ENCODE peak calls at places on chromosomes 6 and 20, in eight cellular contexts. One of them, this sample, is unnamed.

GRCh38 chr6:1283486-1283885 is 28.4 kb upstream of the FOXQ1 start:
- DNase-seq in OCI-LY7: no peak
- DNase-seq in GM12865: no peak
- DNase-seq in sigmoid colon: no peak
- DNase-seq in endothelial cell: no peak
- DNase-seq in HFFc6: no peak
- DNase-seq in A549: no peak
- DNase-seq in colonic mucosa: no peak
- DNase-seq in this sample: no peak

GRCh38 chr20:46088409-46089075 is 1.2 kb downstream of the NCOA5 start:
- DNase-seq in OCI-LY7: peak; percentile 61
- DNase-seq in GM12865: peak; percentile 53
- DNase-seq in sigmoid colon: no peak
- DNase-seq in endothelial cell: no peak
- DNase-seq in HFFc6: peak; percentile 42
- DNase-seq in A549: peak; percentile 10
- DNase-seq in colonic mucosa: no peak
- DNase-seq in this sample: peak; percentile 23

GRCh38 chr6:79605061-79605460 is 26.1 kb upstream of the SH3BGRL2 start:
- DNase-seq in OCI-LY7: no peak
- DNase-seq in GM12865: no peak
- DNase-seq in sigmoid colon: no peak
- DNase-seq in endothelial cell: no peak
- DNase-seq in HFFc6: no peak
- DNase-seq in A549: no peak
- DNase-seq in colonic mucosa: no peak
- DNase-seq in this sample: no peak

GRCh38 chr6:37372116-37372515 is 18.3 kb downstream of the RNF8 start:
- DNase-seq in OCI-LY7: no peak
- DNase-seq in GM12865: no peak
- DNase-seq in sigmoid colon: no peak
- DNase-seq in endothelial cell: no peak
- DNase-seq in HFFc6: no peak
- DNase-seq in A549: no peak
- DNase-seq in colonic mucosa: no peak
- DNase-seq in this sample: no peak

GRCh38 chr20:57211406-57211805 is 55.0 kb downstream of the BMP7 start:
- DNase-seq in OCI-LY7: no peak
- DNase-seq in GM12865: no peak
- DNase-seq in sigmoid colon: no peak
- DNase-seq in endothelial cell: no peak
- DNase-seq in HFFc6: no peak
- DNase-seq in A549: no peak
- DNase-seq in colonic mucosa: no peak
- DNase-seq in this sample: no peak

GRCh38 chr6:136051140-136051775 is 198.9 kb downstream of the MTFR2 start:
- DNase-seq in OCI-LY7: no peak
- DNase-seq in GM12865: no peak
- DNase-seq in sigmoid colon: no peak
- DNase-seq in endothelial cell: no peak
- DNase-seq in HFFc6: peak; percentile 35
- DNase-seq in A549: no peak
- DNase-seq in colonic mucosa: no peak
- DNase-seq in this sample: no peak

GRCh38 chr6:15077964-15078363 is 167.9 kb upstream of the JARID2 start:
- DNase-seq in OCI-LY7: no peak
- DNase-seq in GM12865: no peak
- DNase-seq in sigmoid colon: no peak
- DNase-seq in endothelial cell: no peak
- DNase-seq in HFFc6: no peak
- DNase-seq in A549: no peak
- DNase-seq in colonic mucosa: no peak
- DNase-seq in this sample: no peak

GRCh38 chr20:5526516-5526915 is 209.8 kb upstream of the PROKR2 start:
- DNase-seq in OCI-LY7: no peak
- DNase-seq in GM12865: no peak
- DNase-seq in sigmoid colon: no peak
- DNase-seq in endothelial cell: no peak
- DNase-seq in HFFc6: no peak
- DNase-seq in A549: no peak
- DNase-seq in colonic mucosa: no peak
- DNase-seq in this sample: no peak

GRCh38 chr6:7512320-7512719 is 29.2 kb upstream of the DSP start:
- DNase-seq in OCI-LY7: no peak
- DNase-seq in GM12865: no peak
- DNase-seq in sigmoid colon: no peak
- DNase-seq in endothelial cell: no peak
- DNase-seq in HFFc6: no peak
- DNase-seq in A549: no peak
- DNase-seq in colonic mucosa: no peak
- DNase-seq in this sample: no peak

GRCh38 chr20:6993016-6993415 is 225.5 kb downstream of the BMP2 start:
- DNase-seq in OCI-LY7: no peak
- DNase-seq in GM12865: no peak
- DNase-seq in sigmoid colon: no peak
- DNase-seq in endothelial cell: no peak
- DNase-seq in HFFc6: no peak
- DNase-seq in A549: no peak
- DNase-seq in colonic mucosa: no peak
- DNase-seq in this sample: peak; percentile 17

GRCh38 chr6:21752054-21752811 is 158.7 kb downstream of the SOX4 start:
- DNase-seq in OCI-LY7: no peak
- DNase-seq in GM12865: no peak
- DNase-seq in sigmoid colon: no peak
- DNase-seq in endothelial cell: no peak
- DNase-seq in HFFc6: peak; percentile 35
- DNase-seq in A549: no peak
- DNase-seq in colonic mucosa: no peak
- DNase-seq in this sample: no peak

GRCh38 chr6:138454976-138455706 is 44.2 kb downstream of the NHSL1 start:
- DNase-seq in OCI-LY7: no peak
- DNase-seq in GM12865: peak; percentile 61
- DNase-seq in sigmoid colon: no peak
- DNase-seq in endothelial cell: no peak
- DNase-seq in HFFc6: no peak
- DNase-seq in A549: peak; percentile 8
- DNase-seq in colonic mucosa: peak; percentile 80
- DNase-seq in this sample: peak; percentile 59

GRCh38 chr6:26223677-26224546 is 136.7 kb downstream of the HFE start:
- DNase-seq in OCI-LY7: no peak
- DNase-seq in GM12865: peak; percentile 89
- DNase-seq in sigmoid colon: peak; percentile 89
- DNase-seq in endothelial cell: no peak
- DNase-seq in HFFc6: peak; percentile 98
- DNase-seq in A549: peak; percentile 63
- DNase-seq in colonic mucosa: peak; percentile 83
- DNase-seq in this sample: peak; percentile 54

GRCh38 chr20:38633577-38634093 is 32.0 kb downstream of the ARHGAP40 start:
- DNase-seq in OCI-LY7: peak; percentile 70
- DNase-seq in GM12865: peak; percentile 67
- DNase-seq in sigmoid colon: no peak
- DNase-seq in endothelial cell: peak; percentile 82
- DNase-seq in HFFc6: peak; percentile 45
- DNase-seq in A549: peak; percentile 82
- DNase-seq in colonic mucosa: peak; percentile 45
- DNase-seq in this sample: peak; percentile 84

GRCh38 chr6:39128832-39129231 is 13.8 kb upstream of the SAYSD1 start:
- DNase-seq in OCI-LY7: no peak
- DNase-seq in GM12865: no peak
- DNase-seq in sigmoid colon: no peak
- DNase-seq in endothelial cell: no peak
- DNase-seq in HFFc6: no peak
- DNase-seq in A549: no peak
- DNase-seq in colonic mucosa: no peak
- DNase-seq in this sample: no peak

GRCh38 chr6:89501239-89501638 is 68.3 kb downstream of the ANKRD6 start:
- DNase-seq in OCI-LY7: no peak
- DNase-seq in GM12865: no peak
- DNase-seq in sigmoid colon: no peak
- DNase-seq in endothelial cell: no peak
- DNase-seq in HFFc6: no peak
- DNase-seq in A549: no peak
- DNase-seq in colonic mucosa: no peak
- DNase-seq in this sample: no peak

GRCh38 chr20:36728986-36729385 is 16.9 kb downstream of the NDRG3 start:
- DNase-seq in OCI-LY7: peak; percentile 25
- DNase-seq in GM12865: peak; percentile 42
- DNase-seq in sigmoid colon: no peak
- DNase-seq in endothelial cell: no peak
- DNase-seq in HFFc6: peak; percentile 19
- DNase-seq in A549: no peak
- DNase-seq in colonic mucosa: no peak
- DNase-seq in this sample: peak; percentile 21

GRCh38 chr6:36755435-36756348 is 58.1 kb downstream of the RAB44 start:
- DNase-seq in OCI-LY7: peak; percentile 67
- DNase-seq in GM12865: peak; percentile 92
- DNase-seq in sigmoid colon: no peak
- DNase-seq in endothelial cell: no peak
- DNase-seq in HFFc6: peak; percentile 70
- DNase-seq in A549: no peak
- DNase-seq in colonic mucosa: peak; percentile 54
- DNase-seq in this sample: peak; percentile 63

GRCh38 chr6:151679081-151679480 is 128.4 kb upstream of the ESR1 start:
- DNase-seq in OCI-LY7: no peak
- DNase-seq in GM12865: no peak
- DNase-seq in sigmoid colon: no peak
- DNase-seq in endothelial cell: no peak
- DNase-seq in HFFc6: peak; percentile 47
- DNase-seq in A549: no peak
- DNase-seq in colonic mucosa: no peak
- DNase-seq in this sample: no peak

GRCh38 chr6:16832027-16832688 is 70.9 kb upstream of the ATXN1 start:
- DNase-seq in OCI-LY7: no peak
- DNase-seq in GM12865: no peak
- DNase-seq in sigmoid colon: no peak
- DNase-seq in endothelial cell: no peak
- DNase-seq in HFFc6: no peak
- DNase-seq in A549: no peak
- DNase-seq in colonic mucosa: no peak
- DNase-seq in this sample: no peak

GRCh38 chr6:35402136-35402855 is 49.8 kb upstream of the FANCE start:
- DNase-seq in OCI-LY7: no peak
- DNase-seq in GM12865: peak; percentile 78
- DNase-seq in sigmoid colon: no peak
- DNase-seq in endothelial cell: no peak
- DNase-seq in HFFc6: no peak
- DNase-seq in A549: no peak
- DNase-seq in colonic mucosa: peak; percentile 30
- DNase-seq in this sample: peak; percentile 51

GRCh38 chr20:30921286-30922071 is 336.0 kb upstream of the DEFB115 start:
- DNase-seq in OCI-LY7: no peak
- DNase-seq in GM12865: no peak
- DNase-seq in sigmoid colon: no peak
- DNase-seq in endothelial cell: no peak
- DNase-seq in HFFc6: no peak
- DNase-seq in A549: no peak
- DNase-seq in colonic mucosa: no peak
- DNase-seq in this sample: no peak

GRCh38 chr6:170575250-170575649 is 9.2 kb downstream of the PDCD2 start:
- DNase-seq in OCI-LY7: no peak
- DNase-seq in GM12865: no peak
- DNase-seq in sigmoid colon: no peak
- DNase-seq in endothelial cell: no peak
- DNase-seq in HFFc6: peak; percentile 15
- DNase-seq in A549: no peak
- DNase-seq in colonic mucosa: no peak
- DNase-seq in this sample: no peak

GRCh38 chr6:29414588-29414987 is at the start of gene OR12D1:
- DNase-seq in OCI-LY7: no peak
- DNase-seq in GM12865: no peak
- DNase-seq in sigmoid colon: no peak
- DNase-seq in endothelial cell: no peak
- DNase-seq in HFFc6: no peak
- DNase-seq in A549: no peak
- DNase-seq in colonic mucosa: no peak
- DNase-seq in this sample: peak; percentile 36
- TF ChIP-seq CTCF in OCI-LY7: no peak
- TF ChIP-seq CTCF in GM12865: no peak
- TF ChIP-seq CTCF in sigmoid colon: no peak
- TF ChIP-seq CTCF in endothelial cell: no peak
- TF ChIP-seq CTCF in HFFc6: no peak
- TF ChIP-seq CTCF in A549: no peak
- TF ChIP-seq CTCF in colonic mucosa: no peak
- TF ChIP-seq CTCF in this sample: peak; percentile 28

GRCh38 chr6:84779380-84779779 is 15.0 kb upstream of the TBX18 start:
- DNase-seq in OCI-LY7: no peak
- DNase-seq in GM12865: no peak
- DNase-seq in sigmoid colon: no peak
- DNase-seq in endothelial cell: no peak
- DNase-seq in HFFc6: peak; percentile 33
- DNase-seq in A549: no peak
- DNase-seq in colonic mucosa: no peak
- DNase-seq in this sample: no peak
- TF ChIP-seq CTCF in OCI-LY7: no peak
- TF ChIP-seq CTCF in GM12865: no peak
- TF ChIP-seq CTCF in sigmoid colon: no peak
- TF ChIP-seq CTCF in endothelial cell: peak; percentile 15
- TF ChIP-seq CTCF in HFFc6: peak; percentile 63
- TF ChIP-seq CTCF in A549: no peak
- TF ChIP-seq CTCF in colonic mucosa: no peak
- TF ChIP-seq CTCF in this sample: no peak

DNA sequence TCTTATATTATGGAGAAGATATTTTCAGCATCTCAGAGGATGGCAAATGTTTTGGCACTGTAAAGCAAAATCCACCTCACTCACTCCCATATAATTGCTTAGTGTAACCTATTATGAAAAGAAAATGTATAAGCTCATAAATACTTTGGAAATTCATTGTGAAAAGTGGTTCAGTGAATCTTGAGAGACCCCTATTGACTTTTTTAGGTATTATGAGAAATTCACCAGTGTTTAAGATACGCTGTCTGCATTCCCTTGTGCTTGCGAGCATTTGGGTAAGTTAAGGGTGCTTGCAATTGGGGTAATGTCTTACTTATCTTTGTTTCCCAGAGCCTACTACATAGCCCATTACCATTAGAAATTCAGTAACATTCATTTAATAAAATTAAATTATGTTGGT is 66.3 kb upstream of the BMP5 start:
- DNase-seq in OCI-LY7: no peak
- DNase-seq in GM12865: no peak
- DNase-seq in sigmoid colon: no peak
- DNase-seq in endothelial cell: no peak
- DNase-seq in HFFc6: no peak
- DNase-seq in A549: no peak
- DNase-seq in colonic mucosa: no peak
- DNase-seq in this sample: no peak
- TF ChIP-seq CTCF in OCI-LY7: no peak
- TF ChIP-seq CTCF in GM12865: no peak
- TF ChIP-seq CTCF in sigmoid colon: no peak
- TF ChIP-seq CTCF in endothelial cell: no peak
- TF ChIP-seq CTCF in HFFc6: peak; percentile 45
- TF ChIP-seq CTCF in A549: peak; percentile 38
- TF ChIP-seq CTCF in colonic mucosa: no peak
- TF ChIP-seq CTCF in this sample: peak; percentile 25

DNA sequence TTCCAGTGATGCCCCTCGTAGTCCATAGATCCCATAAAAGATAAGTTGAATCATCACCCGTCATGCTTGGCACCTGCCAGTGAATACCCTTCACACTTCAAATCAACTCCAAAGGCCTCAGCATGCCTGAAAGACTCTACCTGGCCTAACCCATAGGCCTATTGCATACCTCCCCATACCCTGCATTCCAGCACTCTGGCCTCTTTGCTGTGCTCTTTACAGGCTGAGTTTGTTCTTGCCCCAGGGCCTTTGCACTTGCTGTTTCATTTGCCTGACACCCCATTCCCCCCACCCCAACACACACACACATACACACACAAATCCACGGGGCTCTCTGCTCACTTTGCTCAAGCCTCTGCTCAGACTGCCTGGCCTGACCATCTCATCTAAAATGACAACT is 3.0 kb upstream of the GFOD1 start:
- DNase-seq in OCI-LY7: no peak
- DNase-seq in GM12865: no peak
- DNase-seq in sigmoid colon: no peak
- DNase-seq in endothelial cell: no peak
- DNase-seq in HFFc6: no peak
- DNase-seq in A549: no peak
- DNase-seq in colonic mucosa: no peak
- DNase-seq in this sample: no peak
- TF ChIP-seq CTCF in OCI-LY7: no peak
- TF ChIP-seq CTCF in GM12865: no peak
- TF ChIP-seq CTCF in sigmoid colon: no peak
- TF ChIP-seq CTCF in endothelial cell: no peak
- TF ChIP-seq CTCF in HFFc6: no peak
- TF ChIP-seq CTCF in A549: no peak
- TF ChIP-seq CTCF in colonic mucosa: no peak
- TF ChIP-seq CTCF in this sample: no peak